ENCODE peak calls at places on chromosomes 16 and 17, in five cellular contexts. J is hepatocyte, C is HCT116, P is PC-3, K is GM23248. U is an unnamed sample.

GRCh38 chr17:74861554-74862107 is 1.9 kb upstream of the GRIN2C start:
- DNase-seq in J (no peak), C (no peak), K (peak), P (no peak), U (no peak)

GRCh38 chr17:42598905-42599304 is 10.3 kb downstream of the RETREG3 start:
- DNase-seq in K (peak), C (no peak), J (no peak), P (no peak), U (no peak)

GRCh38 chr16:80971814-80972213 is 34.9 kb downstream of the CMC2 start:
- DNase-seq in P (no peak), C (no peak), J (no peak), K (no peak), U (no peak)

GRCh38 chr16:29844575-29845331 is 18.3 kb downstream of the CDIPT start:
- DNase-seq in J (peak), K (no peak), C (no peak), P (no peak), U (no peak)

GRCh38 chr17:3865166-3865565 is 19.1 kb upstream of the NCBP3 start:
- DNase-seq in C (no peak), P (no peak), K (peak), J (no peak), U (no peak)

GRCh38 chr17:48236681-48237134 is 129.1 kb downstream of the SNX11 start:
- DNase-seq in J (no peak), C (peak), K (peak), P (peak), U (no peak)

GRCh38 chr17:15446036-15446435 is 21.4 kb downstream of the CDRT4 start:
- DNase-seq in C (no peak), P (no peak), K (peak), J (no peak), U (no peak)

GRCh38 chr16:75099738-75100615 is 16.6 kb downstream of the LDHD start:
- DNase-seq in P (no peak), C (no peak), K (no peak), J (no peak), U (peak)

GRCh38 chr16:77663711-77664110 is 58.6 kb upstream of the NUDT7 start:
- DNase-seq in P (no peak), C (no peak), K (no peak), J (no peak), U (no peak)

GRCh38 chr17:19411641-19412040 is 609 bp downstream of the RNF112 start:
- DNase-seq in J (no peak), C (no peak), P (no peak), K (peak), U (no peak)

GRCh38 chr16:29664133-29664912 is 1.3 kb downstream of the SPN start:
- DNase-seq in C (no peak), J (no peak), P (no peak), K (no peak), U (peak)

GRCh38 chr16:84380405-84380804 is 12.1 kb downstream of the ATP2C2 start:
- DNase-seq in P (no peak), C (no peak), K (no peak), J (no peak), U (peak)

GRCh38 chr17:48095611-48096010 is 5.7 kb downstream of the CBX1 start:
- DNase-seq in C (no peak), K (peak), J (no peak), P (no peak), U (no peak)

GRCh38 chr16:3180445-3180878 is 7.5 kb upstream of the OR1F1 start:
- DNase-seq in J (no peak), K (no peak), P (no peak), C (no peak), U (no peak)

GRCh38 chr16:12661656-12662172 is 142.0 kb downstream of the CPPED1 start:
- DNase-seq in K (peak), P (peak), J (peak), C (peak), U (peak)

GRCh38 chr17:41308251-41308917 is 725 bp downstream of the KRTAP16-1 start:
- DNase-seq in P (no peak), J (no peak), C (no peak), K (peak), U (peak)

GRCh38 chr17:36665417-36665816 is 64.0 kb downstream of the MRM1 start:
- DNase-seq in K (no peak), P (peak), J (peak), C (no peak), U (no peak)

GRCh38 chr17:58641937-58642336 is 49.9 kb downstream of the TEX14 start:
- DNase-seq in K (peak), P (no peak), J (no peak), C (no peak), U (no peak)

GRCh38 chr16:85832578-85833539 is 33.4 kb downstream of the COX4I1 start:
- DNase-seq in J (no peak), P (no peak), C (no peak), K (no peak), U (peak)

GRCh38 chr16:85829266-85829665 is 29.8 kb downstream of the COX4I1 start:
- DNase-seq in C (no peak), P (no peak), J (no peak), K (no peak), U (no peak)

GRCh38 chr16:85826686-85827247 is 27.3 kb downstream of the COX4I1 start:
- DNase-seq in P (no peak), J (no peak), K (no peak), C (no peak), U (no peak)

GRCh38 chr16:85828166-85828565 is 28.7 kb downstream of the COX4I1 start:
- DNase-seq in K (no peak), C (no peak), J (no peak), P (no peak), U (no peak)

GRCh38 chr16:85829751-85830445 is 30.4 kb downstream of the COX4I1 start:
- DNase-seq in P (no peak), K (no peak), C (no peak), J (no peak), U (no peak)
- H3K4me2 ChIP-seq in P (no peak), K (no peak), C (no peak), J (no peak), U (no peak)

GRCh38 chr17:82216301-82217119 is 3.9 kb upstream of the CCDC57 start:
- DNase-seq in P (peak), J (peak), C (peak), K (peak), U (no peak)

GRCh38 chr17:82214012-82214628 is 1.5 kb upstream of the CCDC57 start:
- DNase-seq in J (no peak), K (no peak), P (no peak), C (no peak), U (no peak)

GRCh38 chr17:82215972-82216300 is 3.3 kb upstream of the CCDC57 start:
- DNase-seq in C (no peak), K (no peak), J (no peak), P (no peak), U (no peak)

GRCh38 chr17:82217120-82217529 is 4.5 kb upstream of the CCDC57 start:
- DNase-seq in P (no peak), J (peak), K (no peak), C (no peak), U (no peak)

DNA sequence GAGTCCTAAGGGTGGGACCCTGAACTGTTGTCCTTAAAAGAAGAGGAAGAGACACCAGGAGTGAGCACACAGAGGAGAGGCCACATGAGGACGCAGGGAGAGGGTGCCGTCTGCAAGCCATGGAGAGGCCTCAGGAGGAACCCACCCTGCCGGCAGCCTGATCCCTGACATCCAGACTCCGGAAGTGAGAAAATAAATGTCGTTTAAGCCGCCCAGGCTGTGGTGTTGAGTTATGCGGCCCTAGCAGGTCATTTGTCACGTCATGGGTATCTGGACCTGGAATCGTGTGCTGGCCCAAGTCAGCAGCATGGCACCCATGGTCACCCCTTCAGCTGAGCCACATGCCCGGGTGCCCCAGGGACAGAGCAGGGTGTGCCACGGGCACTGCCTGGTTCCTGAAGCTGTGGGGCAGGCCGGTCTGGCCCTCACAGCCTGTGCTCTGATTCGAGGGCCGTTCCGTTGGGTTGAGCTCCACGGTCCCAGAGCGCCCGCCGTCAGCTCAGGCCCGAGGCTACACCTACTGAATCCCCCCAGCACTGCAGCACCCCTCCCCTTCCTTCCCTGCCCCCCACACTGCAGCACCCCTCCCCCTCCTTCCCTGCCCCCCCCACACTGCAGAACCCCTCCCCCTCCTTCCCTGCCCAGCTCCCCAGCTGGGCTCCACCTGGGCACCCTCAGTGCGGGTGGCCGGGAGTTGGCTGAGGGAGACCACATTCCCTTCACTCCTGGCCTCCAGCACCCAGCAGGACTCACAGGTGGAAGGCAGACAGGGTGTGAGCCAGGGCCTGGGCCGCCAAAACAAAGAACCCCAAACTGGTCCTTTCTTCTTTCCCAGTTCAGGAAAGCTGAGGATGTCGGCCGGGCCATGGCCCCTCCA is 2.7 kb upstream of the CCDC57 start:
- DNase-seq in P (no peak), J (peak), K (peak), C (no peak), U (no peak)
- H3K27ac ChIP-seq in P (peak), J (no peak), K (peak), C (peak), U (no peak)

GRCh38 chr16:52624891-52625290 is 77.9 kb upstream of the TOX3 start:
- DNase-seq in P (no peak), K (no peak), C (no peak), J (no peak), U (no peak)
- TF ChIP-seq EZH2phosphoT487 in P (no peak), K (no peak), C (no peak), J (no peak), U (no peak)

GRCh38 chr17:79630120-79630519 is 19.3 kb upstream of the RBFOX3 start:
- DNase-seq in J (no peak), P (no peak), C (no peak), K (no peak), U (no peak)

GRCh38 chr17:79627766-79628690 is 17.2 kb upstream of the RBFOX3 start:
- DNase-seq in K (no peak), P (no peak), J (no peak), C (no peak), U (no peak)

GRCh38 chr17:79628861-79629547 is 18.2 kb upstream of the RBFOX3 start:
- DNase-seq in C (no peak), P (no peak), K (no peak), J (no peak), U (no peak)

GRCh38 chr17:79630821-79631639 is 20.2 kb upstream of the RBFOX3 start:
- DNase-seq in P (no peak), J (no peak), K (no peak), C (no peak), U (no peak)

GRCh38 chr17:79629548-79630049 is 18.7 kb upstream of the RBFOX3 start:
- DNase-seq in K (no peak), C (no peak), P (peak), J (no peak), U (no peak)
- H3K4me2 ChIP-seq in K (no peak), C (no peak), P (peak), J (no peak), U (no peak)

GRCh38 chr16:58417035-58417434 is 24.8 kb downstream of the GINS3 start:
- DNase-seq in J (no peak), P (no peak), C (no peak), K (no peak), U (no peak)
- H3K27ac ChIP-seq in J (no peak), P (no peak), C (no peak), K (no peak), U (peak)

GRCh38 chr16:70437017-70437581 is 1.8 kb downstream of the ST3GAL2 start:
- DNase-seq in J (peak), P (no peak), K (peak), C (no peak), U (peak)
- TF ChIP-seq EZH2phosphoT487 in J (no peak), P (no peak), K (no peak), C (no peak), U (no peak)

GRCh38 chr17:46928472-46929261 is 5.7 kb downstream of the GOSR2 start:
- DNase-seq in K (no peak), C (no peak), J (no peak), P (no peak), U (no peak)

GRCh38 chr17:46929413-46929812 is 6.5 kb downstream of the GOSR2 start:
- DNase-seq in K (peak), P (peak), J (peak), C (no peak), U (no peak)

GRCh38 chr17:46922804-46923635 is at the start of gene GOSR2:
- DNase-seq in P (peak), C (peak), J (peak), K (peak), U (peak)

GRCh38 chr17:46922487-46922803 is 515 bp upstream of the GOSR2 start:
- DNase-seq in K (no peak), J (no peak), P (no peak), C (no peak), U (no peak)

GRCh38 chr17:46925185-46925858 is 2.4 kb downstream of the GOSR2 start:
- DNase-seq in C (no peak), P (no peak), J (no peak), K (peak), U (no peak)
- H3K4me2 ChIP-seq in C (peak), P (peak), J (peak), K (no peak), U (no peak)